ENCODE peak calls at places on chromosomes 11 and 22, in four cellular contexts. W is tibial artery, F is A549, D is H1. O is an unnamed sample. For H3K4me1, the result is how much of the 10 kb centered on the place peaks cover.

GRCh38 chr22:30861131-30861530 is 107.4 kb downstream of the MORC2 start:
- DNase-seq in W (peak), F (no peak), D (peak), O (peak)

GRCh38 chr11:198236-198806 is 5.4 kb downstream of the SCGB1C1 start:
- DNase-seq in W (peak), F (no peak), D (no peak), O (no peak)

GRCh38 chr11:46446343-46446751 is 54.8 kb upstream of the CHRM4 start:
- DNase-seq in W (no peak), F (no peak), D (no peak), O (no peak)

GRCh38 chr11:70547386-70547785 is 149.1 kb downstream of the CTTN start:
- DNase-seq in W (no peak), F (no peak), D (no peak), O (no peak)

GRCh38 chr11:67442504-67443398 is 525 bp downstream of the CORO1B start:
- DNase-seq in W (no peak), F (no peak), D (peak), O (no peak)

GRCh38 chr22:23689414-23689813 is 1.4 kb upstream of the RGL4 start:
- DNase-seq in W (no peak), F (no peak), D (no peak), O (peak)

GRCh38 chr11:17707833-17708232 is 11.5 kb upstream of the MYOD1 start:
- DNase-seq in W (no peak), F (no peak), D (no peak), O (no peak)

GRCh38 chr11:79185351-79185750 is 255.5 kb downstream of the TENM4 start:
- DNase-seq in W (no peak), F (no peak), D (no peak), O (no peak)

GRCh38 chr11:73969991-73970800 is 12.4 kb downstream of the UCP2 start:
- DNase-seq in W (no peak), F (no peak), D (no peak), O (no peak)

GRCh38 chr11:117316197-117316961 is at the start of gene BACE1:
- DNase-seq in W (peak), F (peak), D (peak), O (peak)

GRCh38 chr11:6303657-6304056 is 16.6 kb downstream of the CAVIN3 start:
- DNase-seq in W (no peak), F (no peak), D (no peak), O (no peak)

GRCh38 chr11:78961186-78961782 is 386.6 kb upstream of the NARS2 start:
- DNase-seq in W (no peak), F (no peak), D (peak), O (no peak)

GRCh38 chr11:115208808-115209259 is 295.4 kb downstream of the CADM1 start:
- DNase-seq in W (no peak), F (no peak), D (no peak), O (no peak)

GRCh38 chr11:47051217-47051616 is 114.7 kb downstream of the CSTPP1 start:
- DNase-seq in W (no peak), F (no peak), D (no peak), O (peak)

GRCh38 chr11:28347351-28347750 is 239.2 kb downstream of the METTL15 start:
- DNase-seq in W (no peak), F (no peak), D (no peak), O (no peak)

GRCh38 chr11:66076561-66076960 is 6.5 kb downstream of the PACS1 start:
- DNase-seq in W (no peak), F (no peak), D (no peak), O (no peak)

GRCh38 chr11:93528252-93528651 is 14.9 kb downstream of the SMCO4 start:
- DNase-seq in W (no peak), F (no peak), D (no peak), O (peak)

GRCh38 chr11:123300874-123301695 is 106.0 kb upstream of the CLMP start:
- DNase-seq in W (no peak), F (no peak), D (no peak), O (no peak)

GRCh38 chr11:107151579-107151978 is 133.3 kb upstream of the GUCY1A2 start:
- DNase-seq in W (no peak), F (no peak), D (no peak), O (no peak)

GRCh38 chr22:46914481-46914880 is 152.0 kb downstream of the TBC1D22A start:
- DNase-seq in W (no peak), F (no peak), D (peak), O (no peak)

GRCh38 chr22:38033522-38034277 is 23.5 kb upstream of the PICK1 start:
- DNase-seq in W (no peak), F (no peak), D (no peak), O (no peak)

GRCh38 chr11:33716236-33716635 is 15.6 kb upstream of the C11orf91 start:
- DNase-seq in W (no peak), F (no peak), D (no peak), O (no peak)

GRCh38 chr11:117908959-117909610 is 20.1 kb downstream of the TMPRSS13 start:
- DNase-seq in W (peak), F (no peak), D (no peak), O (no peak)

GRCh38 chr22:41197808-41198585 is 7.1 kb upstream of the L3MBTL2 start:
- DNase-seq in W (no peak), F (peak), D (no peak), O (no peak)

GRCh38 chr11:94650756-94651155 is 83.6 kb downstream of the PIWIL4 start:
- DNase-seq in W (peak), F (no peak), D (no peak), O (peak)
- TF ChIP-seq CTCF in W (no peak), F (no peak), D (no peak), O (no peak)

DNA sequence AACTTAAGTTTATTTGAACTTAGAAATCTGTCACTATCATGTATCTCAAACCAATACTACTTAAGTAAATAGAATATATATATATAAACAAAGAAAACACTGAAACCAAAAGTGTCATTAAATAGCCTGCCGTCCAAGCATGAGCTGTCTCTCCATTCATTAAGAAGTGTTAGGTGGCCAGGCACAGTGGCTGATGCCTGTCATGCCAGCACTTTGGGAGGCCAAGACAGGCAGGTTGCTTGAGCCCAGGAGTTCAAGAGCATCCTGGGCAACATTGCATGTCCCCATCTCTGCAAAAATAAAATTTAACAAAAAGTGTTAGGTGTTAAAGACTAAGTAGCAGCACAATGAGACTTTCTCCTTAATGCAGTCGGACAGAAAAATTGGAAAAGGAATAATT is 14.0 kb downstream of the CD6 start:
- DNase-seq in W (no peak), F (no peak), D (no peak), O (no peak)
- H3K4me1 ChIP-seq in W (under half), F (under half), D (under half), O (under half)

DNA sequence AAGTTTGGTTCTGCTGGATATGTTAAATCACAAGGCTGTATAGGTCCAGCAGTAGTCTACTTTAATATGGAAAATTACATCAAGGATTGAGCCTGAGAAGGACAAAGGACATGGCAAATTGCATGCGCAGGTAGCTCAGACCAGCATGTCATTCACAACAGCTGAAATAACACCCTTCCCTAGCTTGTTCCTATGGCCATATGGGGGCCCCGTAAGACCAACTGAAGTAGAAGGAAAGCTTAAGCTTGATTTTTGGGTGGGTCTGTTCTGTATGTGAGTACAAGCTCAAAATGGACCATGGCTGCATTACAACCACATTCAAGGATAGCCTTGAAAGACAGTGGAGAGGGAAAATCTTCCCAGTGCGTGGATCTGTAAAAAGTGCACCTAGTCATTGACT is 20.6 kb upstream of the PDE3B start:
- DNase-seq in W (no peak), F (no peak), D (no peak), O (no peak)
- TF ChIP-seq CTCF in W (no peak), F (no peak), D (peak), O (no peak)

GRCh38 chr22:19995611-19996339 is 20.8 kb downstream of the ARVCF start:
- DNase-seq in W (peak), F (no peak), D (no peak), O (no peak)

GRCh38 chr22:19998232-19998951 is 18.2 kb downstream of the ARVCF start:
- DNase-seq in W (peak), F (no peak), D (no peak), O (no peak)

GRCh38 chr22:19996694-19997384 is 19.8 kb downstream of the ARVCF start:
- DNase-seq in W (peak), F (no peak), D (no peak), O (no peak)

GRCh38 chr22:19998991-19999820 is 17.4 kb downstream of the ARVCF start:
- DNase-seq in W (peak), F (no peak), D (no peak), O (no peak)

GRCh38 chr22:19997561-19998231 is 18.9 kb downstream of the ARVCF start:
- DNase-seq in W (peak), F (no peak), D (no peak), O (no peak)
- H3K4me1 ChIP-seq in W (half or more), F (under half), D (under half), O (under half)

GRCh38 chr11:8337115-8337386 is 73.4 kb upstream of the LMO1 start:
- DNase-seq in W (no peak), F (no peak), D (no peak), O (no peak)

GRCh38 chr11:8339592-8340022 is 75.9 kb upstream of the LMO1 start:
- DNase-seq in W (no peak), F (no peak), D (no peak), O (no peak)

GRCh38 chr11:8337396-8337795 is 73.7 kb upstream of the LMO1 start:
- DNase-seq in W (no peak), F (no peak), D (no peak), O (no peak)

GRCh38 chr11:8336356-8337114 is 72.9 kb upstream of the LMO1 start:
- DNase-seq in W (no peak), F (no peak), D (no peak), O (no peak)

DNA sequence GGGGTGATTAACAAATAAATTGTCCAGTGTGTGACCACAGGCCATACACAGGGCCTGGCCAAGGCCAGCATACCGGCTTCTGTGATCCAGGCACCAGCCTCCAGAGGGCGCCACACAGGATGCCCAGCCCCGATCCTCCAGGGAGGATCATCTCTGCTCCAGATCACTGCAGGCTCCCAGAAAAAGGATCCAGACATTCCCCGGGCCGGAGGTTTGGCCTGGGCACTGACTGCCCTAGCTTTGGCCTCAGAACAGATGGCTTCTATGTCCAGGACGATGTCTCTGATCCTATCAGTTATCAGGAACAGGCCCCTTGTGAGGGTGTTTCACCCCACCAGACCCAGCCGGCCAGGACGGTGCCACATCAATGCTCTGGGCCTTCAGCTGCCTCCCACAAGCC is 74.5 kb upstream of the LMO1 start:
- DNase-seq in W (no peak), F (peak), D (peak), O (no peak)
- TF ChIP-seq CTCF in W (peak), F (peak), D (peak), O (no peak)

DNA sequence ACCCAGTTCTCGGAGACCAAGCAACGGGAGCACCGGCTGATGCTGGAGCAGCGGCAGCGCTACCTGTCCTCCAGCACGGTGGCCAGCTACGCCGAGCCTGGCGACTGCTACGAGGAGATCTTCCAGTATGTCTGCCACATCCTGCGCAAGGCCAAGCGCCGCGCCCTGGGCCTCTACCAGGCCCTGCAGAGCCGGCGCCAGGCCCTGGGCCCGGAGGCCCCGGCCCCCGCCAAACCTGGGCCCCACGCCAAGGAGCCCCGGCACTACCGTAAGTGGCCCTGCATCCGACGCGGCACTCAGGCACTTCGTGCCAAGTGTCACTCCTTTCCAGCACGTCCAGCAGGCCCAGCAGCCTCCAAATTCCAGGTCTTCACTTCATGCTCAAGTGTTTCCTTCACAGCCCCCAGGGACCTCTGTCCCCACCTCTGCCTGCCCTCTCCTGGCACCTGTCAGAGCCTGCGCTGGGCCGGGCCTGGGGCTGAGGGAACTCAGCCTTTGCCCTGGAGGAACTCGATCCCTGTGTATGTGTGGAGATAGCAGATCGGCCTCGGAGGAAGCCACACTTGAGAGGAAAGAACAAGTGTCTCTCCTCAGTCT is 76.2 kb downstream of the CACNA1I start:
- DNase-seq in W (no peak), F (no peak), D (no peak), O (no peak)
- H3K4me1 ChIP-seq in W (under half), F (under half), D (under half), O (under half)

DNA sequence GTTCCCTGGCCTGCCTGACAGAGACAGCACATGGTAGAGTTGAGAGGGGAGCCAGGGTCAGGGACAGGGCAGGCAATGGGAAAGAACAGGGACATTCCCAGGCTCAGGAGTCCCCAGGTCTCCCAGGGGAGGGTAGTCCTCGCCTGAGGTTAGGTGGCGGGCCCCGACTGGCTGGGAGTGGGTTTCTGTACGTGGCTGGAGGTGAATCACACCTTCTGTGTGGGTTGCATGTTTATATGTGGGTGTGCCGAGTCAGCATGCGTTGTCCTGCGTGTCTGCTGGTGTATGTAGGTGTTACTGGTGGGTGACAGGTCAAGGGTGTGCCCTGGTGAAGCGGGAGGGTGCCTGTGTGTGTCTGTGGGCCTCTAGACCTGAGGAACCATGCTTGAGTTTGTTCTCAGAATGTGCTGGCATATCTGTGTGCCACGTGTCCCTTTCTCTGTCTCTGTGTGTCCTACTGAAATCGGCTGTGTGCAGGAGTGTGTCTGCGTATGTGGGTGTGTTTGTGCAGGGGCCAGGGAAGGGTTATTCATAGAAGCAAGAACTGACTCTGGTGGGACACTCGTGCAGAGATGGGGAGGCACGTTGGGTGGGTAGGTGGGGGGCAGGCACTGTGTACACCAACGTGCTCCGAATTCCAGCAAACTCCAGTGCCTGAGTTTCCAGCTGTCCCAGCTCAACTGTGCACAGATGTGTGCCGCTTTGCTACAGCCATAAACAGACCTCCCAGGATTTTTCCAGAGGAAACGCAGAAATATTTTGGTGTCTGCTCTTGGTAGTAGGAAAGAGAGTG is 23.8 kb upstream of the OAF start:
- DNase-seq in W (peak), F (no peak), D (no peak), O (no peak)
- TF ChIP-seq CTCF in W (no peak), F (no peak), D (no peak), O (no peak)

O was measured in tibial nerve.